ENCODE peak calls at places on chromosomes 7 and 10, in five cellular contexts. W, X, R, A and H are unnamed samples.

GRCh38 chr7:3655635-3656034 is 354.6 kb downstream of the SDK1 start:
- DNase-seq in A (no peak), X (no peak), R (no peak), W (no peak), H (no peak)

GRCh38 chr10:88168171-88169036 is 305.0 kb downstream of the PTEN start:
- DNase-seq in R (no peak), X (no peak), A (no peak), W (no peak), H (no peak)

GRCh38 chr10:102752934-102753664 is 9.4 kb downstream of the WBP1L start:
- DNase-seq in X (no peak), R (peak), W (peak), A (no peak), H (no peak)

GRCh38 chr7:130364446-130364845 is 15.8 kb upstream of the CPA1 start:
- DNase-seq in W (no peak), A (no peak), R (no peak), X (no peak), H (no peak)

GRCh38 chr7:131196808-131197207 is 130.9 kb upstream of the MKLN1 start:
- DNase-seq in R (peak), W (peak), A (peak), X (no peak), H (peak)

GRCh38 chr10:35642023-35642792 is at the start of gene FZD8:
- DNase-seq in X (peak), R (peak), A (peak), W (peak), H (peak)

GRCh38 chr7:44059219-44060090 is 5.9 kb downstream of the PGAM2 start:
- DNase-seq in A (no peak), W (no peak), R (no peak), X (no peak), H (no peak)

GRCh38 chr10:100370561-100370975 is 23.5 kb downstream of the SCD start:
- DNase-seq in X (peak), W (peak), R (no peak), A (no peak), H (no peak)

GRCh38 chr10:6200588-6201510 is 1.9 kb upstream of the PFKFB3 start:
- DNase-seq in X (no peak), R (peak), A (peak), W (peak), H (peak)

GRCh38 chr10:93445097-93445960 is 36.8 kb downstream of the MYOF start:
- DNase-seq in X (no peak), W (peak), A (peak), R (peak), H (peak)

GRCh38 chr10:77899080-77899477 is 27.5 kb downstream of the DLG5 start:
- DNase-seq in A (no peak), W (peak), X (no peak), R (no peak), H (no peak)

GRCh38 chr10:24912214-24912613 is 40.2 kb downstream of the PRTFDC1 start:
- DNase-seq in W (peak), R (peak), A (no peak), X (no peak), H (no peak)

GRCh38 chr7:74355091-74355490 is 65.9 kb downstream of the CLIP2 start:
- DNase-seq in X (no peak), R (peak), W (peak), A (no peak), H (no peak)

GRCh38 chr7:21104124-21104500 is 317.4 kb upstream of the SP8 start:
- DNase-seq in W (no peak), X (no peak), R (no peak), A (no peak), H (no peak)

GRCh38 chr7:41579961-41580935 is 122.6 kb downstream of the INHBA start:
- DNase-seq in A (no peak), W (peak), R (peak), X (no peak), H (no peak)

GRCh38 chr10:61752111-61753011 is 89.6 kb downstream of the CABCOCO1 start:
- DNase-seq in W (peak), X (no peak), A (no peak), R (peak), H (no peak)

GRCh38 chr10:30671011-30671616 is 41.6 kb upstream of the LYZL2 start:
- DNase-seq in A (peak), R (peak), W (peak), X (no peak), H (peak)

GRCh38 chr10:119233123-119233820 is 25.9 kb downstream of the GRK5 start:
- DNase-seq in A (no peak), X (no peak), W (no peak), R (no peak), H (no peak)

GRCh38 chr7:74214816-74215630 is 5.2 kb downstream of the LAT2 start:
- DNase-seq in X (no peak), A (no peak), W (no peak), R (no peak), H (no peak)

GRCh38 chr10:116398224-116398623 is 29.4 kb upstream of the PNLIPRP3 start:
- DNase-seq in A (no peak), X (no peak), W (no peak), R (no peak), H (no peak)

GRCh38 chr7:39306028-39306570 is 260.1 kb upstream of the YAE1 start:
- DNase-seq in A (no peak), X (no peak), W (no peak), R (no peak), H (no peak)

GRCh38 chr7:63521-64021 is 128.8 kb upstream of the FAM20C start:
- DNase-seq in W (no peak), X (no peak), R (no peak), A (no peak), H (no peak)

GRCh38 chr10:57846307-57847065 is 421.2 kb downstream of the IPMK start:
- DNase-seq in X (no peak), W (no peak), R (peak), A (no peak), H (no peak)

GRCh38 chr10:129790710-129791446 is 173.2 kb downstream of the EBF3 start:
- DNase-seq in W (no peak), R (no peak), A (no peak), X (no peak), H (no peak)

GRCh38 chr10:21372651-21373410 is 152.7 kb downstream of the SKIDA1 start:
- DNase-seq in A (no peak), W (peak), X (no peak), R (peak), H (no peak)

GRCh38 chr7:99579281-99579955 is 18.6 kb upstream of the TMEM225B start:
- DNase-seq in R (no peak), X (no peak), W (no peak), A (no peak), H (no peak)

GRCh38 chr10:73910764-73911552 is at the start of gene PLAU:
- DNase-seq in R (no peak), W (no peak), X (peak), A (peak), H (peak)

GRCh38 chr7:117220836-117221235 is 102.0 kb downstream of the WNT2 start:
- DNase-seq in X (no peak), W (no peak), A (no peak), R (no peak), H (no peak)
- TF ChIP-seq CTCF in X (no peak), W (no peak), A (no peak), R (no peak), H (no peak)

GRCh38 chr7:105012503-105013282 is 1.3 kb upstream of the KMT2E start:
- DNase-seq in A (peak), X (peak), R (peak), W (peak), H (peak)

GRCh38 chr7:105013283-105013817 is 655 bp upstream of the KMT2E start:
- DNase-seq in W (peak), A (peak), X (peak), R (peak), H (peak)

GRCh38 chr7:105014725-105015630 is 973 bp downstream of the KMT2E start:
- DNase-seq in R (peak), W (peak), A (peak), X (peak), H (peak)

GRCh38 chr7:105015631-105015965 is 1.6 kb downstream of the KMT2E start:
- DNase-seq in A (peak), X (no peak), R (peak), W (no peak), H (no peak)

DNA sequence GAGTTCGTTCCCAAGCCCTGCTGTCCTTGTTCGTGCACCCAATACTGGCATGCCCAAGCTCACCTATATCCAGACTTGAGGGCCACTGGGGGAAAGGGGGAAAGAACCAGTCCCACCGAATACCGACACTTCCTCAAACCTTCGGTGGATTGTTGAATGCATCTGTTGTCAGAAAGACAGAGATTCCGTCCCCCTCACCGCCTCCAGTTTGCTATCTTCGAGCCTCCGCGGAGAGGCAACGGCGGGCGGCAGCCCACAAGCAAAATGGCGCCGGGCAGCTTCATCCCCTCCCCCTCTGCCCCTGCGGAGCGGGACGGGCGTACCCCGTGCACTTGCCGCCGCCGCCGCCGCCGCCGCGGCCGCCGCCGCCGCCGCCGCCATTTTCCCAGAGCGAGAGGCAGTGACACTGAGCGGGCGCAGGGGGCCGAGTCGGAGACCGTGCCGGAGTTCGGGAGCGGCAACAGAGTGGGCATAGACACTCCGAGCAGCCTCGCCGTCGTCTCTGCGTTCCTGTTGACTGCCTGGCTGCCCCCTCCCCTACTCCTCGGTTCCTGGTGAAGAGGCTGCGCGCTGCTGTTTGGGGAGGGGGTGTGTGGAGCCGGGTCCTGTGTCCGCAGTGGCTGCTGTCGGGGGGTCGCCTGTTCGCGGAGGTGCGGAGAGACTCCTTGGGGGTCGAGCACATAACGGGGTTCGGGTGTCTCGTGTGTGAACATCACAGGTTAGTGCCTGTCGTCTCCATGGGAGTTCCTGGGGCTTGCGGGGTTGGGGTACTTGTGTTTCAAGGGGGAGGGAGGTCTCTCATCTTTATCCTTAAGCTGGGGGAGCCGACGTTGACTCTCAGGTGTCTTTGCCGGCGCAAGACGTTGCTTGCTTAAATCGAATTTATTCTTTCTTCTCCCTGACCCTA is at the start of gene KMT2E:
- DNase-seq in X (peak), A (peak), W (peak), R (peak), H (peak)
- TF ChIP-seq CTCF in X (peak), A (no peak), W (no peak), R (peak), H (peak)

GRCh38 chr7:150876817-150877526 is 24.7 kb downstream of the AOC1 start:
- DNase-seq in X (no peak), W (peak), R (peak), A (peak), H (peak)

GRCh38 chr7:150874401-150875198 is 22.3 kb downstream of the AOC1 start:
- DNase-seq in X (no peak), R (no peak), W (peak), A (no peak), H (no peak)

GRCh38 chr7:150879345-150879744 is 27.0 kb downstream of the AOC1 start:
- DNase-seq in R (no peak), A (no peak), W (peak), X (no peak), H (no peak)

GRCh38 chr7:150877545-150877944 is 25.2 kb downstream of the AOC1 start:
- DNase-seq in R (no peak), A (no peak), X (no peak), W (no peak), H (no peak)

GRCh38 chr7:150875791-150876190 is 23.5 kb downstream of the AOC1 start:
- DNase-seq in R (no peak), A (no peak), X (no peak), W (peak), H (no peak)
- TF ChIP-seq CTCF in R (peak), A (no peak), X (no peak), W (peak), H (peak)

DNA sequence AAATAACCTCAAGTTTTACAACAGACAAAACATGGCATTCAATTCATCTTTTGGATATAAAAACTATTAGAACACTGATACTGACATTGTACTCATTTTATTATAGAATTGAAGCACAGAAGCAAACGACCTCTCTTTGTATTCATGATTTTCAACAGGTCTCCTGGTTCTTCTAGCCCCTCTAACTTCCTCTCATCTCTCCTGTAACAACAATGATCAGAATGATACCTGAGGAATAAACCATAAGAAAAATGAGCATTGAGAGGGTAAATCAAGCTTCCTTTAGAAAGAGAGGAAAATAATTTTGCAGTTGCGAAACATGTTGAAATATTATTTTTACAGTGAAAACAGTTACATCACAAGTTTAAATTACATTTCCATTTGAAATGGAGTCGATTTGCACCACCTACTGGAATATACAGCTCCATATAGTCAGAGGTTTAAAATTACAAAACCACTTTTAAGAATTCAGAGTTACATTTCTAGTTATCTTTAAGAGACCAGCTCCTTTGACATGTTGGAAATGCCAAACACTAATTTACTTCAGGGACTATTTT is 17.5 kb upstream of the TEX36 start:
- DNase-seq in A (no peak), R (peak), W (peak), X (no peak), H (no peak)
- TF ChIP-seq CTCF in A (no peak), R (no peak), W (peak), X (no peak), H (peak)

GRCh38 chr10:70055550-70055949 is 2.9 kb downstream of the MACROH2A2 start:
- DNase-seq in X (no peak), R (peak), W (peak), A (no peak), H (no peak)

GRCh38 chr10:70052462-70053211 is at the start of gene MACROH2A2:
- DNase-seq in A (peak), W (peak), X (no peak), R (peak), H (peak)

GRCh38 chr10:70053212-70053895 is 708 bp downstream of the MACROH2A2 start:
- DNase-seq in A (peak), X (no peak), W (no peak), R (peak), H (peak)

GRCh38 chr10:70054902-70055301 is 2.3 kb downstream of the MACROH2A2 start:
- DNase-seq in W (no peak), X (no peak), A (no peak), R (peak), H (no peak)

GRCh38 chr10:70053896-70054641 is 1.4 kb downstream of the MACROH2A2 start:
- DNase-seq in A (peak), W (peak), X (no peak), R (peak), H (peak)
- TF ChIP-seq CTCF in A (peak), W (peak), X (no peak), R (peak), H (peak)

GRCh38 chr7:69599879-69600764 is 1.8 kb downstream of the AUTS2 start:
- DNase-seq in R (no peak), A (peak), X (peak), W (peak), H (no peak)
- TF ChIP-seq CTCF in R (no peak), A (no peak), X (no peak), W (no peak), H (no peak)

GRCh38 chr7:27636326-27637006 is 26.2 kb downstream of the HIBADH start:
- DNase-seq in W (peak), R (peak), A (no peak), X (no peak), H (no peak)
- TF ChIP-seq CTCF in W (peak), R (peak), A (no peak), X (no peak), H (peak)

GRCh38 chr7:45578467-45578866 is 4.3 kb downstream of the ADCY1 start:
- DNase-seq in W (no peak), R (no peak), X (no peak), A (no peak), H (no peak)

GRCh38 chr7:45581271-45581780 is 7.2 kb downstream of the ADCY1 start:
- DNase-seq in R (no peak), A (no peak), X (no peak), W (no peak), H (no peak)

GRCh38 chr7:45579386-45579785 is 5.2 kb downstream of the ADCY1 start:
- DNase-seq in R (no peak), X (no peak), A (peak), W (no peak), H (no peak)

GRCh38 chr7:45582136-45582742 is 8.1 kb downstream of the ADCY1 start:
- DNase-seq in A (no peak), R (no peak), W (no peak), X (no peak), H (no peak)

GRCh38 chr7:45580053-45580872 is 6.1 kb downstream of the ADCY1 start:
- DNase-seq in R (peak), X (no peak), W (no peak), A (peak), H (no peak)
- TF ChIP-seq CTCF in R (peak), X (no peak), W (peak), A (peak), H (peak)

GRCh38 chr7:137091396-137091795 is 222.9 kb downstream of the CHRM2 start:
- DNase-seq in X (no peak), W (peak), R (peak), A (peak), H (no peak)
- TF ChIP-seq CTCF in X (no peak), W (peak), R (peak), A (peak), H (peak)

GRCh38 chr10:76399216-76399615 is 967.8 kb downstream of the LRMDA start:
- DNase-seq in A (no peak), X (no peak), W (no peak), R (no peak), H (no peak)

GRCh38 chr10:76408646-76409045 is 977.2 kb downstream of the LRMDA start:
- DNase-seq in R (no peak), A (no peak), W (peak), X (no peak), H (no peak)

GRCh38 chr10:76401006-76401405 is 969.6 kb downstream of the LRMDA start:
- DNase-seq in X (no peak), W (peak), R (no peak), A (no peak), H (no peak)

GRCh38 chr10:76405932-76406331 is 974.5 kb downstream of the LRMDA start:
- DNase-seq in W (peak), X (no peak), A (no peak), R (no peak), H (no peak)

GRCh38 chr10:76403876-76404275 is 972.5 kb downstream of the LRMDA start:
- DNase-seq in X (no peak), A (no peak), R (no peak), W (peak), H (no peak)
- TF ChIP-seq CTCF in X (no peak), A (no peak), R (no peak), W (no peak), H (no peak)